ENCODE peak calls at places on chromosomes 4 and X, in nine cellular contexts. One of them, this sample, is unnamed.

GRCh38 chrX:150365953-150366911 is 3.1 kb downstream of the MAMLD1 start:
- DNase-seq in gastrocnemius medialis: peak; percentile 20
- DNase-seq in GM23248: peak; percentile 66
- DNase-seq in mammary epithelial cell: peak; percentile 23
- DNase-seq in cardiac muscle cell: peak; percentile 53
- DNase-seq in left ventricle myocardium inferior: peak; percentile 48
- DNase-seq in mesendoderm: peak; percentile 55
- DNase-seq in effector memory CD4-positive, alpha-beta T cell: no peak
- DNase-seq in transverse colon: peak; percentile 33
- DNase-seq in this sample: peak; percentile 72

GRCh38 chr4:52234539-52235174 is 183.6 kb downstream of the SPATA18 start:
- DNase-seq in transverse colon: no peak
- DNase-seq in effector memory CD4-positive, alpha-beta T cell: no peak
- DNase-seq in mammary epithelial cell: peak; percentile 41
- DNase-seq in GM23248: peak; percentile 55
- DNase-seq in gastrocnemius medialis: no peak
- DNase-seq in mesendoderm: peak; percentile 60
- DNase-seq in cardiac muscle cell: peak; percentile 58
- DNase-seq in left ventricle myocardium inferior: no peak
- DNase-seq in this sample: no peak

GRCh38 chr4:154707877-154708276 is 35.9 kb upstream of the LRAT start:
- DNase-seq in transverse colon: no peak
- DNase-seq in GM23248: no peak
- DNase-seq in left ventricle myocardium inferior: no peak
- DNase-seq in cardiac muscle cell: no peak
- DNase-seq in effector memory CD4-positive, alpha-beta T cell: no peak
- DNase-seq in gastrocnemius medialis: no peak
- DNase-seq in mesendoderm: no peak
- DNase-seq in mammary epithelial cell: peak; percentile 100
- DNase-seq in this sample: no peak

GRCh38 chr4:41799126-41799525 is 50.6 kb upstream of the PHOX2B start:
- DNase-seq in transverse colon: no peak
- DNase-seq in GM23248: no peak
- DNase-seq in gastrocnemius medialis: no peak
- DNase-seq in left ventricle myocardium inferior: no peak
- DNase-seq in mesendoderm: no peak
- DNase-seq in cardiac muscle cell: no peak
- DNase-seq in mammary epithelial cell: no peak
- DNase-seq in effector memory CD4-positive, alpha-beta T cell: no peak
- DNase-seq in this sample: no peak

GRCh38 chrX:7586126-7586525 is 256.8 kb upstream of the VCX start:
- DNase-seq in mammary epithelial cell: peak; percentile 16
- DNase-seq in gastrocnemius medialis: no peak
- DNase-seq in effector memory CD4-positive, alpha-beta T cell: no peak
- DNase-seq in mesendoderm: peak; percentile 48
- DNase-seq in left ventricle myocardium inferior: no peak
- DNase-seq in GM23248: peak; percentile 62
- DNase-seq in transverse colon: no peak
- DNase-seq in cardiac muscle cell: peak; percentile 46
- DNase-seq in this sample: peak; percentile 69

GRCh38 chr4:8557151-8558076 is 22.8 kb upstream of the GPR78 start:
- DNase-seq in left ventricle myocardium inferior: no peak
- DNase-seq in mesendoderm: no peak
- DNase-seq in gastrocnemius medialis: no peak
- DNase-seq in transverse colon: no peak
- DNase-seq in effector memory CD4-positive, alpha-beta T cell: no peak
- DNase-seq in GM23248: no peak
- DNase-seq in mammary epithelial cell: no peak
- DNase-seq in cardiac muscle cell: no peak
- DNase-seq in this sample: no peak

GRCh38 chr4:48173055-48173991 is 39.3 kb upstream of the TXK start:
- DNase-seq in mesendoderm: peak; percentile 88
- DNase-seq in gastrocnemius medialis: no peak
- DNase-seq in effector memory CD4-positive, alpha-beta T cell: no peak
- DNase-seq in cardiac muscle cell: no peak
- DNase-seq in left ventricle myocardium inferior: no peak
- DNase-seq in transverse colon: no peak
- DNase-seq in GM23248: peak; percentile 69
- DNase-seq in mammary epithelial cell: peak; percentile 85
- DNase-seq in this sample: peak; percentile 78

GRCh38 chrX:12867746-12868145 is 874 bp downstream of the TLR7 start:
- DNase-seq in gastrocnemius medialis: no peak
- DNase-seq in transverse colon: no peak
- DNase-seq in mammary epithelial cell: peak; percentile 18
- DNase-seq in GM23248: no peak
- DNase-seq in left ventricle myocardium inferior: no peak
- DNase-seq in mesendoderm: no peak
- DNase-seq in effector memory CD4-positive, alpha-beta T cell: no peak
- DNase-seq in cardiac muscle cell: no peak
- DNase-seq in this sample: no peak

GRCh38 chrX:30900227-30900626 is 11.2 kb upstream of the TAB3 start:
- DNase-seq in GM23248: peak; percentile 32
- DNase-seq in cardiac muscle cell: no peak
- DNase-seq in gastrocnemius medialis: no peak
- DNase-seq in effector memory CD4-positive, alpha-beta T cell: no peak
- DNase-seq in transverse colon: no peak
- DNase-seq in mammary epithelial cell: peak; percentile 61
- DNase-seq in mesendoderm: no peak
- DNase-seq in left ventricle myocardium inferior: no peak
- DNase-seq in this sample: no peak

GRCh38 chr4:23333946-23334878 is 555.6 kb downstream of the PPARGC1A start:
- DNase-seq in left ventricle myocardium inferior: no peak
- DNase-seq in GM23248: peak; percentile 47
- DNase-seq in mammary epithelial cell: peak; percentile 75
- DNase-seq in gastrocnemius medialis: no peak
- DNase-seq in mesendoderm: peak; percentile 79
- DNase-seq in transverse colon: no peak
- DNase-seq in effector memory CD4-positive, alpha-beta T cell: no peak
- DNase-seq in cardiac muscle cell: peak; percentile 9
- DNase-seq in this sample: no peak

GRCh38 chr4:41256131-41256739 is 493 bp upstream of the UCHL1 start:
- DNase-seq in cardiac muscle cell: peak; percentile 9
- DNase-seq in mammary epithelial cell: no peak
- DNase-seq in left ventricle myocardium inferior: no peak
- DNase-seq in mesendoderm: peak; percentile 82
- DNase-seq in effector memory CD4-positive, alpha-beta T cell: no peak
- DNase-seq in GM23248: peak; percentile 36
- DNase-seq in transverse colon: no peak
- DNase-seq in gastrocnemius medialis: no peak
- DNase-seq in this sample: peak; percentile 47

GRCh38 chr4:3879681-3880594 is 113.8 kb downstream of the ADRA2C start:
- DNase-seq in gastrocnemius medialis: no peak
- DNase-seq in left ventricle myocardium inferior: no peak
- DNase-seq in GM23248: peak; percentile 49
- DNase-seq in effector memory CD4-positive, alpha-beta T cell: no peak
- DNase-seq in transverse colon: no peak
- DNase-seq in mesendoderm: no peak
- DNase-seq in cardiac muscle cell: peak; percentile 18
- DNase-seq in mammary epithelial cell: no peak
- DNase-seq in this sample: peak; percentile 25

GRCh38 chr4:157221426-157221894 is 932 bp downstream of the GRIA2 start:
- DNase-seq in effector memory CD4-positive, alpha-beta T cell: no peak
- DNase-seq in mesendoderm: peak; percentile 8
- DNase-seq in transverse colon: no peak
- DNase-seq in gastrocnemius medialis: no peak
- DNase-seq in mammary epithelial cell: no peak
- DNase-seq in left ventricle myocardium inferior: no peak
- DNase-seq in GM23248: no peak
- DNase-seq in cardiac muscle cell: no peak
- DNase-seq in this sample: no peak

GRCh38 chr4:187908079-187908501 is 87.5 kb upstream of the ZFP42 start:
- DNase-seq in left ventricle myocardium inferior: no peak
- DNase-seq in mammary epithelial cell: peak; percentile 80
- DNase-seq in GM23248: peak; percentile 20
- DNase-seq in mesendoderm: no peak
- DNase-seq in cardiac muscle cell: no peak
- DNase-seq in transverse colon: no peak
- DNase-seq in gastrocnemius medialis: no peak
- DNase-seq in effector memory CD4-positive, alpha-beta T cell: no peak
- DNase-seq in this sample: no peak

GRCh38 chr4:147739239-147739823 is 7.4 kb downstream of the ARHGAP10 start:
- DNase-seq in transverse colon: no peak
- DNase-seq in effector memory CD4-positive, alpha-beta T cell: no peak
- DNase-seq in gastrocnemius medialis: no peak
- DNase-seq in left ventricle myocardium inferior: no peak
- DNase-seq in GM23248: no peak
- DNase-seq in mesendoderm: peak; percentile 62
- DNase-seq in cardiac muscle cell: no peak
- DNase-seq in mammary epithelial cell: no peak
- DNase-seq in this sample: no peak
- H3K4me1 ChIP-seq in transverse colon: peaks cover 51% of the 10 kb centered on the region
- H3K4me1 ChIP-seq in effector memory CD4-positive, alpha-beta T cell: no peaks in the 10 kb centered on the region
- H3K4me1 ChIP-seq in gastrocnemius medialis: peaks cover 59% of the 10 kb centered on the region
- H3K4me1 ChIP-seq in left ventricle myocardium inferior: peaks cover 97% of the 10 kb centered on the region
- H3K4me1 ChIP-seq in GM23248: peaks cover 48% of the 10 kb centered on the region
- H3K4me1 ChIP-seq in mesendoderm: no peaks in the 10 kb centered on the region
- H3K4me1 ChIP-seq in cardiac muscle cell: peaks cover 15% of the 10 kb centered on the region
- H3K4me1 ChIP-seq in mammary epithelial cell: peaks cover 36% of the 10 kb centered on the region
- H3K4me1 ChIP-seq in this sample: peaks cover 17% of the 10 kb centered on the region

DNA sequence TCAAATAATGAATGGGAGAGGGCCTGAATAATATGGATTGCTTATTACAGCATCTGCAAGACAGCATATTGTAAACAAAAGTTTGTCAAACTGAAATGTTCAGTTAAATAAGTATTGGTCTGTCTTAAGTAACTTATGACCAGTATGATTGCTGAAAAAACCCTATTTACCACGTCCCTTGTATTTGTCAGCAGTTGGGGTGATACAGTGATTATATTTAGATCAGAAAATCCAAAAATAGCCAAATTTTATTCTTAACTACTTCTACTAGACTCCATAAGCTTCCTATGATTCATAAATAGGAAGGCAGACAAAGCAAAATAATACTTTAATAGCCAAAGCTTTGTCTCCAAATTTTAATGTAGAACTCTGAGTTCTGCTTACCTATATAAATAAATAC is 45.3 kb downstream of the TBCK start:
- DNase-seq in effector memory CD4-positive, alpha-beta T cell: no peak
- DNase-seq in transverse colon: no peak
- DNase-seq in mesendoderm: no peak
- DNase-seq in cardiac muscle cell: no peak
- DNase-seq in gastrocnemius medialis: no peak
- DNase-seq in left ventricle myocardium inferior: no peak
- DNase-seq in mammary epithelial cell: no peak
- DNase-seq in GM23248: peak; percentile 17
- DNase-seq in this sample: no peak
- H3K27me3 ChIP-seq in effector memory CD4-positive, alpha-beta T cell: no peaks in the 10 kb centered on the region
- H3K27me3 ChIP-seq in transverse colon: no peaks in the 10 kb centered on the region
- H3K27me3 ChIP-seq in mesendoderm: no peaks in the 10 kb centered on the region
- H3K27me3 ChIP-seq in cardiac muscle cell: no peaks in the 10 kb centered on the region
- H3K27me3 ChIP-seq in gastrocnemius medialis: no peaks in the 10 kb centered on the region
- H3K27me3 ChIP-seq in left ventricle myocardium inferior: no peaks in the 10 kb centered on the region
- H3K27me3 ChIP-seq in mammary epithelial cell: no peaks in the 10 kb centered on the region
- H3K27me3 ChIP-seq in GM23248: no peaks in the 10 kb centered on the region
- H3K27me3 ChIP-seq in this sample: no peaks in the 10 kb centered on the region

GRCh38 chrX:10507876-10508275 is 112.5 kb downstream of the MID1 start:
- DNase-seq in GM23248: no peak
- DNase-seq in mammary epithelial cell: peak; percentile 39
- DNase-seq in left ventricle myocardium inferior: no peak
- DNase-seq in cardiac muscle cell: no peak
- DNase-seq in effector memory CD4-positive, alpha-beta T cell: no peak
- DNase-seq in transverse colon: no peak
- DNase-seq in mesendoderm: no peak
- DNase-seq in gastrocnemius medialis: no peak
- DNase-seq in this sample: peak; percentile 52
- H3K4me1 ChIP-seq in GM23248: peaks cover 17% of the 10 kb centered on the region
- H3K4me1 ChIP-seq in mammary epithelial cell: peaks cover 23% of the 10 kb centered on the region
- H3K4me1 ChIP-seq in left ventricle myocardium inferior: peaks cover 13% of the 10 kb centered on the region
- H3K4me1 ChIP-seq in cardiac muscle cell: no peaks in the 10 kb centered on the region
- H3K4me1 ChIP-seq in effector memory CD4-positive, alpha-beta T cell: no peaks in the 10 kb centered on the region
- H3K4me1 ChIP-seq in transverse colon: no peaks in the 10 kb centered on the region
- H3K4me1 ChIP-seq in mesendoderm: no peaks in the 10 kb centered on the region
- H3K4me1 ChIP-seq in gastrocnemius medialis: no peaks in the 10 kb centered on the region
- H3K4me1 ChIP-seq in this sample: peaks cover 54% of the 10 kb centered on the region

GRCh38 chrX:81114757-81115156 is 87.0 kb downstream of the HMGN5 start:
- DNase-seq in mammary epithelial cell: no peak
- DNase-seq in gastrocnemius medialis: no peak
- DNase-seq in left ventricle myocardium inferior: no peak
- DNase-seq in cardiac muscle cell: no peak
- DNase-seq in transverse colon: no peak
- DNase-seq in GM23248: no peak
- DNase-seq in mesendoderm: no peak
- DNase-seq in effector memory CD4-positive, alpha-beta T cell: no peak
- DNase-seq in this sample: no peak

GRCh38 chrX:81121513-81122363 is 80.0 kb downstream of the HMGN5 start:
- DNase-seq in mammary epithelial cell: peak; percentile 89
- DNase-seq in left ventricle myocardium inferior: peak; percentile 89
- DNase-seq in transverse colon: peak; percentile 92
- DNase-seq in cardiac muscle cell: peak; percentile 90
- DNase-seq in gastrocnemius medialis: peak; percentile 89
- DNase-seq in GM23248: peak; percentile 88
- DNase-seq in mesendoderm: peak; percentile 94
- DNase-seq in effector memory CD4-positive, alpha-beta T cell: peak; percentile 79
- DNase-seq in this sample: peak; percentile 90

GRCh38 chrX:81120936-81121351 is 80.8 kb downstream of the HMGN5 start:
- DNase-seq in transverse colon: peak; percentile 51
- DNase-seq in cardiac muscle cell: peak; percentile 66
- DNase-seq in left ventricle myocardium inferior: peak; percentile 16
- DNase-seq in effector memory CD4-positive, alpha-beta T cell: no peak
- DNase-seq in gastrocnemius medialis: peak; percentile 14
- DNase-seq in mesendoderm: peak; percentile 80
- DNase-seq in GM23248: peak; percentile 74
- DNase-seq in mammary epithelial cell: peak; percentile 50
- DNase-seq in this sample: peak; percentile 67

DNA sequence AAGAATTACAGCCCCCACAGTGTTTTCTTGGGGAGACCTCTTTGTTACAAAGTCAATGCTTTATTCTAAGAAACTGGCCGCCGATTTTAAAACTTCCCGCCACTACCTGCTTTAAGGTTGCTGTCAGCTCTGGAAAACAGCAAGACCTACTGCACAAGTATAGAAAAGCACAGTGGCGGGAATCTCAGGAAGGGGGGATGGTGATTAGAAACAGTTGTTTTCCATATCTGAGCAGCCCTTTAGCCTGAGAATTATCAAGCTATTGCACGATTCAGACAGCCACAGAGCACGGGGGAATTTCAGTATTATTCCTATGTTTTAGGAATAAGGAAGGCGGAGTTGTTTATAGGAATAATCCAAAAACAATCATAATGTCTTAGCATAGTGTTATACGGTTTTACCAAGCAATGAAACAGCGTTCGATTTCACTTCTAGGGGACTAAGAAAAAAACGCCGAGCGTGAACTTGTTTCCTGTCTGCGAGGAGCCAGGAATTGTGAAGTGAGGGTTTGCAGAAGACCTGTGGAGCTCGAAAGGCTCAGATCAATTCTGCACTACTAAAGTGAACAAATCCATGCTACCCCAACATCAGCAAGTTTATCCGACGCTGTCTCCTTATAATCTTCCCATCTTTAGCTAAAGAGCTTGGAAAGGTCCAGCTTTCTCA is 81.3 kb downstream of the HMGN5 start:
- DNase-seq in mesendoderm: no peak
- DNase-seq in GM23248: no peak
- DNase-seq in gastrocnemius medialis: no peak
- DNase-seq in cardiac muscle cell: peak; percentile 36
- DNase-seq in transverse colon: no peak
- DNase-seq in left ventricle myocardium inferior: no peak
- DNase-seq in effector memory CD4-positive, alpha-beta T cell: no peak
- DNase-seq in mammary epithelial cell: no peak
- DNase-seq in this sample: no peak
- H3K27me3 ChIP-seq in mesendoderm: no peaks in the 10 kb centered on the region
- H3K27me3 ChIP-seq in GM23248: no peaks in the 10 kb centered on the region
- H3K27me3 ChIP-seq in gastrocnemius medialis: no peaks in the 10 kb centered on the region
- H3K27me3 ChIP-seq in cardiac muscle cell: peaks cover 3% of the 10 kb centered on the region
- H3K27me3 ChIP-seq in transverse colon: no peaks in the 10 kb centered on the region
- H3K27me3 ChIP-seq in left ventricle myocardium inferior: no peaks in the 10 kb centered on the region
- H3K27me3 ChIP-seq in effector memory CD4-positive, alpha-beta T cell: no peaks in the 10 kb centered on the region
- H3K27me3 ChIP-seq in mammary epithelial cell: no peaks in the 10 kb centered on the region
- H3K27me3 ChIP-seq in this sample: no peaks in the 10 kb centered on the region

GRCh38 chr4:74654230-74654681 is 140.1 kb downstream of the BTC start:
- DNase-seq in gastrocnemius medialis: no peak
- DNase-seq in transverse colon: no peak
- DNase-seq in mammary epithelial cell: peak; percentile 90
- DNase-seq in mesendoderm: no peak
- DNase-seq in left ventricle myocardium inferior: no peak
- DNase-seq in cardiac muscle cell: no peak
- DNase-seq in GM23248: no peak
- DNase-seq in effector memory CD4-positive, alpha-beta T cell: no peak
- DNase-seq in this sample: no peak
- H3K4me1 ChIP-seq in gastrocnemius medialis: no peaks in the 10 kb centered on the region
- H3K4me1 ChIP-seq in transverse colon: peaks cover under 1% of the 10 kb centered on the region
- H3K4me1 ChIP-seq in mammary epithelial cell: peaks cover 9% of the 10 kb centered on the region
- H3K4me1 ChIP-seq in mesendoderm: no peaks in the 10 kb centered on the region
- H3K4me1 ChIP-seq in left ventricle myocardium inferior: no peaks in the 10 kb centered on the region
- H3K4me1 ChIP-seq in cardiac muscle cell: no peaks in the 10 kb centered on the region
- H3K4me1 ChIP-seq in GM23248: peaks cover 2% of the 10 kb centered on the region
- H3K4me1 ChIP-seq in effector memory CD4-positive, alpha-beta T cell: no peaks in the 10 kb centered on the region
- H3K4me1 ChIP-seq in this sample: peaks cover under 1% of the 10 kb centered on the region